ENCODE peak calls at places on chromosomes 16 and 17, in ten cellular contexts. K is activated naive CD8-positive, alpha-beta T cell treated with anti-CD3 and anti-CD28 coated beads for 36 hours; P is anterior cingulate cortex; Y is stimulated activated CD8-positive, alpha-beta memory T cell treated with anti-CD3 and anti-CD28 coated beads, Interleukin-4, amount 100 ng/mL, for 24 hours; D is GM04504; H is activated CD8-positive, alpha-beta memory T cell treated with anti-CD3 and anti-CD28 coated beads for 1 hour; E is astrocyte; N is NCI-H1436; A is stimulated activated naive CD4-positive, alpha-beta T cell treated with Interleukin-2 at 50 U/mL for 16 hours; U is posterior cingulate gyrus. V is an unnamed sample.

GRCh38 chr16:23518435-23518891 is 8.2 kb upstream of the GGA2 start:
- DNase-seq in A (no peak), U (no peak), K (no peak), Y (no peak), P (no peak), N (no peak), H (no peak), D (no peak), E (no peak), V (peak)

GRCh38 chr16:67936124-67936875 is at the start of gene PSMB10:
- DNase-seq in N (no peak), A (peak), K (no peak), H (peak), U (no peak), D (no peak), Y (peak), P (peak), E (peak), V (peak)

GRCh38 chr16:63789603-63790002 is 1332.3 kb downstream of the CDH11 start:
- DNase-seq in U (no peak), D (no peak), P (no peak), K (no peak), H (no peak), E (no peak), N (no peak), Y (no peak), A (no peak), V (no peak)

GRCh38 chr16:69514366-69514765 is 51.4 kb upstream of the NFAT5 start:
- DNase-seq in E (no peak), A (no peak), Y (no peak), D (no peak), K (no peak), P (no peak), U (no peak), N (no peak), H (no peak), V (no peak)

GRCh38 chr17:80259642-80260535 is 763 bp upstream of the RNF213 start:
- DNase-seq in P (peak), E (peak), K (peak), Y (peak), N (peak), U (peak), A (peak), D (peak), H (peak), V (peak)

GRCh38 chr17:70552230-70552981 is 383.1 kb downstream of the KCNJ2 start:
- DNase-seq in A (no peak), P (peak), N (peak), U (no peak), K (no peak), D (peak), Y (no peak), H (no peak), E (peak), V (peak)

GRCh38 chr17:50947844-50948514 is 81.8 kb upstream of the TOB1 start:
- DNase-seq in U (no peak), K (no peak), P (no peak), E (no peak), H (no peak), D (no peak), A (no peak), N (peak), Y (no peak), V (no peak)

GRCh38 chr16:86928517-86929148 is 350.3 kb downstream of the FOXL1 start:
- DNase-seq in E (no peak), N (no peak), D (no peak), Y (no peak), U (no peak), A (no peak), K (no peak), P (no peak), H (no peak), V (no peak)

GRCh38 chr16:47413041-47413440 is 47.8 kb downstream of the ITFG1 start:
- DNase-seq in P (no peak), D (no peak), Y (no peak), U (no peak), H (no peak), K (no peak), A (no peak), N (no peak), E (peak), V (no peak)

GRCh38 chr16:68086860-68087268 is 1.7 kb downstream of the NFATC3 start:
- DNase-seq in A (no peak), K (no peak), Y (no peak), U (no peak), N (no peak), P (no peak), H (no peak), E (no peak), D (no peak), V (peak)

V was measured in fibroblast of lung.